ENCODE peak calls at places on chromosomes 13 and 19, in seven cellular contexts. R is breast epithelium, K is adrenal gland, F is HCT116, N is esophagus squamous epithelium, G is prostate gland, S is Peyer's patch. Y is an unnamed sample. For H3K9me3 and H3K27me3, the result is how much of the 10 kb centered on the place peaks cover.

GRCh38 chr13:100262404-100262803 is 173.5 kb downstream of the PCCA start:
- DNase-seq in R (no peak), K (no peak), F (no peak), N (no peak), G (no peak), S (no peak), Y (no peak)

GRCh38 chr13:59842507-59842906 is 321.2 kb downstream of the DIAPH3 start:
- DNase-seq in R (no peak), K (no peak), F (no peak), N (no peak), G (no peak), S (no peak), Y (no peak)

GRCh38 chr13:52832268-52832667 is 16.2 kb downstream of the PCDH8 start:
- DNase-seq in R (no peak), K (no peak), F (no peak), N (no peak), G (no peak), S (no peak), Y (no peak)

GRCh38 chr19:1089891-1090290 is 5.3 kb downstream of the POLR2E start:
- DNase-seq in R (no peak), K (no peak), F (no peak), N (no peak), G (no peak), S (no peak), Y (no peak)

GRCh38 chr19:21474671-21475181 is 30.7 kb upstream of the ZNF429 start:
- DNase-seq in R (peak), K (peak), F (no peak), N (no peak), G (peak), S (peak), Y (peak)

GRCh38 chr13:46176756-46177155 is 5.2 kb downstream of the LCP1 start:
- DNase-seq in R (no peak), K (no peak), F (no peak), N (no peak), G (no peak), S (peak), Y (no peak)

GRCh38 chr13:83780201-83780600 is 102.1 kb downstream of the SLITRK1 start:
- DNase-seq in R (no peak), K (no peak), F (peak), N (no peak), G (no peak), S (no peak), Y (peak)

GRCh38 chr19:17496337-17496997 is 15.0 kb upstream of the PGLS start:
- DNase-seq in R (no peak), K (peak), F (peak), N (no peak), G (peak), S (peak), Y (peak)

GRCh38 chr13:33676700-33677048 is 141.3 kb upstream of the RFC3 start:
- DNase-seq in R (peak), K (peak), F (no peak), N (no peak), G (peak), S (peak), Y (peak)

GRCh38 chr19:45773384-45773783 is 4.3 kb upstream of the SIX5 start:
- DNase-seq in R (no peak), K (no peak), F (no peak), N (no peak), G (no peak), S (no peak), Y (no peak)

GRCh38 chr19:42560731-42561130 is 32.5 kb upstream of the CEACAM1 start:
- DNase-seq in R (no peak), K (no peak), F (no peak), N (no peak), G (no peak), S (no peak), Y (no peak)

GRCh38 chr19:1407662-1408299 is 395 bp downstream of the DAZAP1 start:
- DNase-seq in R (no peak), K (no peak), F (no peak), N (no peak), G (no peak), S (peak), Y (no peak)

GRCh38 chr13:59133903-59134302 is 1029.8 kb downstream of the DIAPH3 start:
- DNase-seq in R (no peak), K (no peak), F (no peak), N (no peak), G (no peak), S (no peak), Y (no peak)

GRCh38 chr19:6890938-6891337 is 3.6 kb downstream of the ADGRE1 start:
- DNase-seq in R (no peak), K (no peak), F (no peak), N (no peak), G (no peak), S (no peak), Y (no peak)

GRCh38 chr19:6887326-6887725 is at the start of gene ADGRE1:
- DNase-seq in R (no peak), K (no peak), F (no peak), N (no peak), G (no peak), S (no peak), Y (no peak)

GRCh38 chr19:6890421-6890913 is 3.1 kb downstream of the ADGRE1 start:
- DNase-seq in R (no peak), K (no peak), F (no peak), N (no peak), G (no peak), S (no peak), Y (no peak)

GRCh38 chr19:6888967-6889366 is 1.6 kb downstream of the ADGRE1 start:
- DNase-seq in R (no peak), K (no peak), F (no peak), N (no peak), G (no peak), S (no peak), Y (no peak)

GRCh38 chr19:6886272-6886671 is 1.1 kb upstream of the ADGRE1 start:
- DNase-seq in R (no peak), K (no peak), F (no peak), N (no peak), G (no peak), S (no peak), Y (no peak)
- H3K9me3 ChIP-seq in R (under half), K (under half), F (under half), N (under half), G (under half), S (under half), Y (under half)

GRCh38 chr19:7629347-7630054 is at the start of the genes PET100 and XAB2:
- DNase-seq in R (peak), K (peak), F (peak), N (peak), G (peak), S (peak), Y (peak)
- TF ChIP-seq POLR2A in R (peak), K (no peak), F (no peak), N (peak), G (peak), S (peak), Y (no peak)

GRCh38 chr19:15613338-15613737 is 1.7 kb upstream of the CYP4F8 start:
- DNase-seq in R (no peak), K (no peak), F (no peak), N (no peak), G (no peak), S (no peak), Y (no peak)
- H3K27me3 ChIP-seq in R (under half), K (under half), F (under half), N (under half), G (under half), S (under half), Y (under half)

GRCh38 chr19:54335979-54336892 is 2.7 kb downstream of the LILRA4 start:
- DNase-seq in R (no peak), K (no peak), F (no peak), N (no peak), G (no peak), S (peak), Y (no peak)

GRCh38 chr19:54336893-54337857 is 1.8 kb downstream of the LILRA4 start:
- DNase-seq in R (no peak), K (no peak), F (no peak), N (no peak), G (no peak), S (peak), Y (no peak)

GRCh38 chr19:54339646-54340358 is 840 bp upstream of the LILRA4 start:
- DNase-seq in R (no peak), K (no peak), F (no peak), N (no peak), G (no peak), S (peak), Y (no peak)

GRCh38 chr19:54338521-54338920 is 441 bp downstream of the LILRA4 start:
- DNase-seq in R (no peak), K (no peak), F (no peak), N (no peak), G (no peak), S (peak), Y (no peak)

DNA sequence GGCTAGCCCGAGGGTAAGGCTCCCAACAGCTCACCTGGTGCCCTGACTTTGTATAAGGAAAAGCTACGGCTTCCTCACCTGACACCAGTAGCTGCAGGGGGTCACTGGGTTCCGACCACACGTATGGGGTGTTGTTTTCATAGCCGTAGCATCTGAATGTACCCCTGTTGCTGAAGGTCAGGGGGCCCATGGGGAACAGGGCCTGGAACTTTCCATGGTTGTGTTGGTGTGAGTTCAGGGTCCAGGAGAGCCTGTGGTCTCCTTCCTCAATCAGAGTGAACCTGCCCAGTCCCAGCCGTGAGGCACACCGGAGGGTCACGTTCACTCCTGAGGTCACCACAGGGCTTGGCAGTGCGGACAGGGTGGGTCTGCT is 1.1 kb downstream of the LILRA4 start:
- DNase-seq in R (no peak), K (no peak), F (no peak), N (no peak), G (no peak), S (no peak), Y (no peak)
- H3K9me3 ChIP-seq in R (under half), K (under half), F (under half), N (under half), G (under half), S (under half), Y (under half)

GRCh38 chr19:37903096-37903495 is 3.3 kb downstream of the WDR87 start:
- DNase-seq in R (no peak), K (no peak), F (no peak), N (no peak), G (no peak), S (no peak), Y (no peak)

GRCh38 chr19:37907735-37908066 is 693 bp downstream of the SIPA1L3 start:
- DNase-seq in R (no peak), K (no peak), F (no peak), N (no peak), G (no peak), S (no peak), Y (no peak)

GRCh38 chr19:37905936-37906867 is at the start of gene WDR87:
- DNase-seq in R (peak), K (no peak), F (no peak), N (no peak), G (peak), S (peak), Y (no peak)

GRCh38 chr19:37909661-37910199 is 2.7 kb downstream of the SIPA1L3 start:
- DNase-seq in R (no peak), K (no peak), F (no peak), N (no peak), G (no peak), S (no peak), Y (no peak)

GRCh38 chr19:37906868-37907734 is at the start of gene SIPA1L3:
- DNase-seq in R (peak), K (peak), F (peak), N (peak), G (peak), S (peak), Y (peak)
- TF ChIP-seq POLR2A in R (no peak), K (peak), F (peak), N (peak), G (peak), S (peak), Y (no peak)

GRCh38 chr19:35378356-35378755 is 7.5 kb downstream of the GPR42 start:
- DNase-seq in R (no peak), K (no peak), F (no peak), N (no peak), G (no peak), S (no peak), Y (no peak)
- H3K27me3 ChIP-seq in R (under half), K (under half), F (under half), N (under half), G (under half), S (under half), Y (under half)

DNA sequence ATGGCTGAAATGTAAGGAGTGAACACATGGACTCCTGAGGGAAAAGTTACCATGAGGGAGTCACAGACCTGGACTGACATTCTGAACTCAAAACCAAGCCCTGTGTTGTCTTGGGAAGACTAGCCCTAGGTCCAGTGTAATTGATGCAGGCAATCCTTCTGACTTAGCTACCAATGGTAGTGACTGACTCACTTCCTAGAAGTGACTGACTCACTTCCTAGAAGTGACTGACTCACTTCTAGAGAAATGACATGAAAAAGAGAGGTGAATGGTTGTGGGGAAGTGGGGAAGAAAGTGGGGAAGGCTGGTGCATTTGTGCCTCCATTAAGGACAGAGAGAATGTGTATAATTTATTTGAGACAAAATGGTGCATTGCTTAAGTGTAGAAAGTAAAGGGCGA is 49.9 kb downstream of the EDNRB start:
- DNase-seq in R (no peak), K (no peak), F (no peak), N (no peak), G (no peak), S (no peak), Y (no peak)
- H3K9me3 ChIP-seq in R (under half), K (under half), F (under half), N (under half), G (under half), S (under half), Y (under half)

GRCh38 chr13:107301724-107302374 is 733.9 kb upstream of the ARGLU1 start:
- DNase-seq in R (no peak), K (no peak), F (no peak), N (no peak), G (no peak), S (no peak), Y (no peak)
- TF ChIP-seq POLR2A in R (no peak), K (no peak), F (no peak), N (no peak), G (no peak), S (no peak), Y (no peak)

GRCh38 chr13:39350461-39350881 is 252.5 kb downstream of the LHFPL6 start:
- DNase-seq in R (no peak), K (no peak), F (no peak), N (no peak), G (no peak), S (no peak), Y (no peak)

GRCh38 chr13:39353988-39354387 is 249.0 kb downstream of the LHFPL6 start:
- DNase-seq in R (no peak), K (no peak), F (no peak), N (no peak), G (no peak), S (no peak), Y (no peak)

GRCh38 chr13:39349391-39349790 is 253.6 kb downstream of the LHFPL6 start:
- DNase-seq in R (no peak), K (no peak), F (no peak), N (no peak), G (no peak), S (no peak), Y (no peak)

DNA sequence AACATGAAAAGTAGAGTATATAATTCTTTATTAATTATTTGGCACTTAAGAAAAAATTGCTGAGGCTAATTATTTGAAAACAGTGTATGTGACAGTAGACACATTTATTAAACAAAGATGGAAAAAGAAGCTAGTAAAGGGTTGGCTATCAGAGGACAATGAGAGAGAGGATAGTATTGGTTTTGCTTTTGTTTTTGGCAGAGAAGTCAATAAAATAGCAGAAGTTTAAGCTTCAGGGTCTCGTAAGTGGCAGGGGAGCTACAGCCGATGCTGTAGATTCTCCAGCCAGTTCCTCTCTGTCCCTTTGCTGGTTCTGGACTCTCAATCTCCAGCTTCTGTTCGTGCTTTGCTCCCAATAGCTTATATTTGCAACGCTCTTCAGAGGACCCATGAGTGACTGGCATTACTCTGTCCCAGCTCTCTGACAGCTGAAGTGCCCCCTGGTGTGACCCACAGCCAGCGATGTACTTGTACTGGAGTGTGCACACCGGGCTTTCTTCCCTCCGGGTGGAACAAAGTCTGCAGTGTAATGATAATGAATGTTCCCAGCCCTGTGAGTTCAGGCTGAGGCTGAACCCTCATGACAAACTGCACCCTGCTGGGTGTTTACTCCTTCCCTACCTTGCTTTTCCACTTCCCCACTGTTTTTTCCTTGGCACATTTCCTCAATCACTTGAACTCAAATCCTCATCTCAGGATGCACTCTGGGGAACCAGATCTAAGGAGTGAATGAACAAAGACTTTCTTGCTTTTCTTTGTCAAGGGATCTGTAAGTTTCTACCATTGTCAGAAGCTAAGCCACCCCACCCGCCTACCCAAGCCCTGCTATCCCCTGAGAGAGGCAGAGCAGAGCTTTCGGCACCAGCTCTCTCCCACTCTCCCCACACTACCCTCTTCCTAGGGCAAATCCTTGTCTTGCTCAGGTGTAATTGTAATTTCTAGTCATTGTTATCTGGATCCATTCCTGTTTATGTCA is 254.8 kb downstream of the LHFPL6 start:
- DNase-seq in R (no peak), K (no peak), F (no peak), N (no peak), G (no peak), S (no peak), Y (no peak)
- H3K27me3 ChIP-seq in R (under half), K (under half), F (under half), N (under half), G (under half), S (under half), Y (under half)

Y was measured in testis.